ENCODE peak calls at places on chromosome 9, in four cellular contexts. H is fibroblast of the aortic adventitia, C is H9, U is pancreas. N is an unnamed sample.

GRCh38 chr9:129712595-129713524 is 40.0 kb downstream of the PTGES start:
- DNase-seq in C (peak; percentile 26), U (no peak), H (peak; percentile 84), N (no peak)

GRCh38 chr9:77710276-77710675 is 62.2 kb upstream of the GNA14 start:
- DNase-seq in H (no peak), U (no peak), C (no peak), N (no peak)

GRCh38 chr9:79312686-79313421 is 258.9 kb upstream of the TLE4 start:
- DNase-seq in C (peak; percentile 50), H (no peak), U (no peak), N (no peak)

GRCh38 chr9:117616436-117616835 is 87.8 kb upstream of the TLR4 start:
- DNase-seq in U (no peak), H (no peak), C (no peak), N (no peak)

GRCh38 chr9:126000731-126001580 is 253.8 kb downstream of the PBX3 start:
- DNase-seq in U (no peak), H (no peak), C (no peak), N (no peak)

GRCh38 chr9:32738501-32739172 is 44.7 kb upstream of the TMEM215 start:
- DNase-seq in U (no peak), C (no peak), H (no peak), N (no peak)

GRCh38 chr9:114301798-114302565 is 20.9 kb upstream of the ORM1 start:
- DNase-seq in H (no peak), C (no peak), U (peak; percentile 4), N (no peak)

GRCh38 chr9:113309204-113309813 is 6.1 kb upstream of the RNF183 start:
- DNase-seq in C (no peak), H (peak; percentile 73), U (peak; percentile 38), N (no peak)

GRCh38 chr9:126514037-126514821 is 99.5 kb upstream of the LMX1B start:
- DNase-seq in C (peak; percentile 82), H (peak; percentile 27), U (no peak), N (peak; percentile 89)

GRCh38 chr9:16445141-16445920 is 425.1 kb downstream of the BNC2 start:
- DNase-seq in H (peak; percentile 68), U (no peak), C (no peak), N (no peak)

GRCh38 chr9:130837002-130837511 is 2.0 kb downstream of the ABL1 start:
- DNase-seq in U (no peak), H (peak; percentile 92), C (no peak), N (no peak)

GRCh38 chr9:5416962-5417361 is 20.8 kb downstream of the PLGRKT start:
- DNase-seq in U (no peak), H (no peak), C (no peak), N (no peak)

GRCh38 chr9:102049586-102050246 is 311.3 kb upstream of the GRIN3A start:
- DNase-seq in U (no peak), H (no peak), C (no peak), N (no peak)

GRCh38 chr9:20511680-20512079 is 110.6 kb downstream of the MLLT3 start:
- DNase-seq in C (no peak), H (no peak), U (no peak), N (no peak)

GRCh38 chr9:133803028-133803585 is 65.0 kb upstream of the SARDH start:
- DNase-seq in U (no peak), H (peak; percentile 3), C (no peak), N (no peak)

GRCh38 chr9:18568969-18569368 is 95.0 kb downstream of the ADAMTSL1 start:
- DNase-seq in U (no peak), H (peak; percentile 53), C (no peak), N (no peak)

GRCh38 chr9:113511856-113512761 is 48.6 kb downstream of the RGS3 start:
- DNase-seq in U (no peak), C (no peak), H (no peak), N (no peak)

GRCh38 chr9:27183701-27184100 is 74.7 kb downstream of the TEK start:
- DNase-seq in C (no peak), U (no peak), H (peak; percentile 26), N (no peak)

GRCh38 chr9:134594376-134594941 is 47.1 kb upstream of the COL5A1 start:
- DNase-seq in U (no peak), H (no peak), C (no peak), N (peak; percentile 1)

GRCh38 chr9:2674141-2674824 is 43.0 kb upstream of the KCNV2 start:
- DNase-seq in C (no peak), U (no peak), H (no peak), N (no peak)

GRCh38 chr9:131562032-131562959 is 17.0 kb downstream of the PRRT1B start:
- DNase-seq in U (no peak), H (peak; percentile 27), C (no peak), N (no peak)

GRCh38 chr9:71665247-71665646 is 103.1 kb downstream of the CEMIP2 start:
- DNase-seq in H (no peak), C (no peak), U (no peak), N (no peak)

GRCh38 chr9:110638381-110638954 is 30.1 kb upstream of the MUSK start:
- DNase-seq in U (no peak), H (peak; percentile 79), C (no peak), N (no peak)

GRCh38 chr9:136013116-136013515 is 51.9 kb upstream of the UBAC1 start:
- DNase-seq in U (no peak), H (no peak), C (no peak), N (no peak)

GRCh38 chr9:105647595-105648349 is 14.5 kb upstream of the TAL2 start:
- DNase-seq in H (peak; percentile 12), C (peak; percentile 51), U (no peak), N (no peak)

GRCh38 chr9:99811598-99812383 is 9.9 kb upstream of the NR4A3 start:
- DNase-seq in C (no peak), H (no peak), U (no peak), N (no peak)

GRCh38 chr9:105694320-105694847 is at the start of gene TMEM38B:
- DNase-seq in C (peak; percentile 86), U (peak; percentile 77), H (peak; percentile 66), N (peak; percentile 88)

GRCh38 chr9:37719526-37719925 is 34.1 kb upstream of the TRMT10B start:
- DNase-seq in U (no peak), H (no peak), C (no peak), N (no peak)

GRCh38 chr9:764105-764524 is 77.4 kb upstream of the DMRT1 start:
- DNase-seq in H (peak; percentile 90), U (peak; percentile 75), C (peak; percentile 90), N (peak; percentile 58)

GRCh38 chr9:107105784-107106183 is 177.3 kb upstream of the RAD23B start:
- DNase-seq in U (no peak), H (no peak), C (no peak), N (no peak)

GRCh38 chr9:111413996-111414395 is 70.2 kb downstream of the ECPAS start:
- DNase-seq in H (no peak), U (no peak), C (no peak), N (no peak)

GRCh38 chr9:122053951-122054350 is 39.2 kb downstream of the TTLL11 start:
- DNase-seq in C (no peak), U (no peak), H (no peak), N (no peak)

GRCh38 chr9:14275331-14275730 is 38.6 kb downstream of the NFIB start:
- DNase-seq in H (no peak), C (no peak), U (no peak), N (no peak)

GRCh38 chr9:12141422-12141821 is 551.8 kb upstream of the TYRP1 start:
- DNase-seq in C (no peak), H (no peak), U (no peak), N (no peak)

GRCh38 chr9:137302176-137303030 is at the start of gene NRARP:
- DNase-seq in U (peak; percentile 92), C (peak; percentile 77), H (peak; percentile 54), N (peak; percentile 97)
- TF ChIP-seq CTCF in U (peak; percentile 48), C (peak; percentile 75), H (peak; percentile 61), N (peak; percentile 77)

GRCh38 chr9:97280755-97281330 is 26.6 kb upstream of the CCDC180 start:
- DNase-seq in U (no peak), H (no peak), C (no peak), N (no peak)

GRCh38 chr9:97283768-97284167 is 23.7 kb upstream of the CCDC180 start:
- DNase-seq in U (no peak), H (no peak), C (no peak), N (no peak)

GRCh38 chr9:97284798-97285197 is 22.7 kb upstream of the CCDC180 start:
- DNase-seq in H (no peak), U (no peak), C (no peak), N (no peak)
- TF ChIP-seq CTCF in H (peak; percentile 13), U (no peak), C (peak; percentile 39), N (no peak)

DNA sequence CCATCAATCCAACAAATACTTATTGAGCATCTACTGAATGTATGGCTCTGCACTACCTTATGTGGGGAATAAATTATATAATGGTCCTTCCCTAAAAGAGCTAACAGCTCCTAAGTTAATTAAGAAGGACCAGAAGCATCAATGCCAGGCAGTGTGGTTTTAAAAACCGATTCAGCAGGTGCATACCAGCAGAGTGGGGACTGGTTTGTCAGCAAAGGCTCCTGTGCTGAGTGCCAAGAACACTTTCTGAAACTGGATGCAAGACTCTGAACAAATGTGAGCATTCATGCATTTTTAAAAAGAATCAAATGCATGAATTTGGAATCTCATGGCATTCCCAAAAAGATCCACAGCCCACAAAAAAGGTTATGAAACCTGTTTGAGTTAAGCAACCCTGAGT is 142.2 kb downstream of the AUH start:
- DNase-seq in C (no peak), H (no peak), U (no peak), N (no peak)
- TF ChIP-seq CTCF in C (no peak), H (no peak), U (no peak), N (no peak)

GRCh38 chr9:35756743-35757526 is 2.9 kb upstream of the MSMP start:
- DNase-seq in U (peak; percentile 75), C (peak; percentile 77), H (no peak), N (peak; percentile 62)
- TF ChIP-seq CTCF in U (no peak), C (peak; percentile 24), H (no peak), N (no peak)

GRCh38 chr9:95907794-95908193 is 32.3 kb downstream of the ERCC6L2 start:
- DNase-seq in C (no peak), U (no peak), H (no peak), N (no peak)
- TF ChIP-seq CTCF in C (peak; percentile 51), U (no peak), H (no peak), N (peak; percentile 40)

N was measured in endothelial cell.